ENCODE peak calls at places on chromosomes 2 and 18, in five cellular contexts. One of them, this sample, is unnamed.

GRCh38 chr2:237861875-237862527 is 2.6 kb downstream of the RAMP1 start:
- DNase-seq in NT2/D1: no peak
- DNase-seq in psoas muscle: no peak
- DNase-seq in GM23248: peak
- DNase-seq in heart right ventricle: no peak
- DNase-seq in this sample: no peak

GRCh38 chr2:159094173-159094737 is 125.8 kb downstream of the TANC1 start:
- DNase-seq in NT2/D1: no peak
- DNase-seq in psoas muscle: no peak
- DNase-seq in GM23248: peak
- DNase-seq in heart right ventricle: peak
- DNase-seq in this sample: no peak

GRCh38 chr2:230128943-230129342 is 60.2 kb upstream of the SLC16A14 start:
- DNase-seq in NT2/D1: no peak
- DNase-seq in psoas muscle: no peak
- DNase-seq in GM23248: peak
- DNase-seq in heart right ventricle: no peak
- DNase-seq in this sample: no peak

GRCh38 chr2:101197215-101197745 is 46.1 kb upstream of the TBC1D8 start:
- DNase-seq in NT2/D1: no peak
- DNase-seq in psoas muscle: no peak
- DNase-seq in GM23248: peak
- DNase-seq in heart right ventricle: no peak
- DNase-seq in this sample: no peak

GRCh38 chr2:27184115-27184514 is 27.7 kb upstream of the ATRAID start:
- DNase-seq in NT2/D1: no peak
- DNase-seq in psoas muscle: no peak
- DNase-seq in GM23248: peak
- DNase-seq in heart right ventricle: no peak
- DNase-seq in this sample: no peak

GRCh38 chr2:168518555-168519066 is 62.5 kb downstream of the CERS6 start:
- DNase-seq in NT2/D1: peak
- DNase-seq in psoas muscle: no peak
- DNase-seq in GM23248: peak
- DNase-seq in heart right ventricle: no peak
- DNase-seq in this sample: peak

GRCh38 chr2:134745023-134745422 is 26.2 kb upstream of the TMEM163 start:
- DNase-seq in NT2/D1: no peak
- DNase-seq in psoas muscle: no peak
- DNase-seq in GM23248: no peak
- DNase-seq in heart right ventricle: no peak
- DNase-seq in this sample: no peak

GRCh38 chr2:8679827-8680731 is 1.8 kb upstream of the ID2 start:
- DNase-seq in NT2/D1: no peak
- DNase-seq in psoas muscle: no peak
- DNase-seq in GM23248: peak
- DNase-seq in heart right ventricle: peak
- DNase-seq in this sample: no peak

GRCh38 chr18:51301376-51301775 is 103.9 kb upstream of the MEX3C start:
- DNase-seq in NT2/D1: no peak
- DNase-seq in psoas muscle: no peak
- DNase-seq in GM23248: no peak
- DNase-seq in heart right ventricle: no peak
- DNase-seq in this sample: no peak

GRCh38 chr2:127143851-127144782 is 37.2 kb upstream of the BIN1 start:
- DNase-seq in NT2/D1: no peak
- DNase-seq in psoas muscle: no peak
- DNase-seq in GM23248: peak
- DNase-seq in heart right ventricle: no peak
- DNase-seq in this sample: peak

GRCh38 chr2:100529900-100530299 is 32.9 kb upstream of the PDCL3 start:
- DNase-seq in NT2/D1: no peak
- DNase-seq in psoas muscle: no peak
- DNase-seq in GM23248: peak
- DNase-seq in heart right ventricle: no peak
- DNase-seq in this sample: peak

GRCh38 chr18:74702951-74703350 is 105.3 kb downstream of the ZNF407 start:
- DNase-seq in NT2/D1: no peak
- DNase-seq in psoas muscle: no peak
- DNase-seq in GM23248: no peak
- DNase-seq in heart right ventricle: no peak
- DNase-seq in this sample: peak

GRCh38 chr2:48334180-48334579 is 195.8 kb upstream of the STON1 start:
- DNase-seq in NT2/D1: no peak
- DNase-seq in psoas muscle: no peak
- DNase-seq in GM23248: no peak
- DNase-seq in heart right ventricle: no peak
- DNase-seq in this sample: no peak

GRCh38 chr2:8827729-8828128 is 9.7 kb downstream of the KIDINS220 start:
- DNase-seq in NT2/D1: no peak
- DNase-seq in psoas muscle: no peak
- DNase-seq in GM23248: no peak
- DNase-seq in heart right ventricle: no peak
- DNase-seq in this sample: no peak

GRCh38 chr2:168231609-168232241 is 15.7 kb downstream of the STK39 start:
- DNase-seq in NT2/D1: no peak
- DNase-seq in psoas muscle: no peak
- DNase-seq in GM23248: no peak
- DNase-seq in heart right ventricle: peak
- DNase-seq in this sample: no peak

GRCh38 chr2:131584380-131584779 is 56.7 kb downstream of the CCDC74A start:
- DNase-seq in NT2/D1: no peak
- DNase-seq in psoas muscle: no peak
- DNase-seq in GM23248: no peak
- DNase-seq in heart right ventricle: no peak
- DNase-seq in this sample: no peak

GRCh38 chr18:76580288-76580962 is 85.4 kb upstream of the ZNF516 start:
- DNase-seq in NT2/D1: no peak
- DNase-seq in psoas muscle: no peak
- DNase-seq in GM23248: no peak
- DNase-seq in heart right ventricle: no peak
- DNase-seq in this sample: no peak

GRCh38 chr18:70380915-70381896 is 92.4 kb downstream of the SOCS6 start:
- DNase-seq in NT2/D1: no peak
- DNase-seq in psoas muscle: no peak
- DNase-seq in GM23248: no peak
- DNase-seq in heart right ventricle: peak
- DNase-seq in this sample: no peak

GRCh38 chr2:144995482-144995881 is 475.6 kb upstream of the ZEB2 start:
- DNase-seq in NT2/D1: no peak
- DNase-seq in psoas muscle: no peak
- DNase-seq in GM23248: peak
- DNase-seq in heart right ventricle: no peak
- DNase-seq in this sample: no peak

GRCh38 chr2:25349397-25349796 is 7.7 kb upstream of the DNMT3A start:
- DNase-seq in NT2/D1: no peak
- DNase-seq in psoas muscle: peak
- DNase-seq in GM23248: peak
- DNase-seq in heart right ventricle: no peak
- DNase-seq in this sample: peak

GRCh38 chr2:119756837-119757236 is 2.9 kb upstream of the PTPN4 start:
- DNase-seq in NT2/D1: no peak
- DNase-seq in psoas muscle: peak
- DNase-seq in GM23248: peak
- DNase-seq in heart right ventricle: peak
- DNase-seq in this sample: peak

DNA sequence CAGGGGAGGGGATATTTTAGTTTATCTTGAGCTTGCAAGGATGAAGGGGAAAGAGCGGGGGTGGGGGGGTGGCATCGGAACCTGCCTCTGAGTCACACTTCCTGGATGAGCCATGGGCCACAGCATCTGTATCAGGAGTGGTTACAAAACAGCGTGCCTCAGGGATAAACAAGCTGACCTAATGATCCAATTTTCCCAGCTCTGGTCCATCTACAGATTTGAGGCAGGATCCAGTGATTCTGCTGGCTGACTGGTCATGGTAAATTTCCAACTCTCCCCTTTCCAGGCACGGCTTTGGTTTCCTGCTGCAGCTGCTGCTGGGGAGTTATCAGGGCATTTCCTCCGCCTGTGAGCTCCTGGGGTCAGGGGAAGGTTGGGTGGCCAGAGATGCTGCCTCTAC is 4.8 kb upstream of the HPCAL1 start:
- DNase-seq in NT2/D1: no peak
- DNase-seq in psoas muscle: peak
- DNase-seq in GM23248: peak
- DNase-seq in heart right ventricle: no peak
- DNase-seq in this sample: peak
- H3K4me3 ChIP-seq in NT2/D1: no peak
- H3K4me3 ChIP-seq in psoas muscle: no peak
- H3K4me3 ChIP-seq in GM23248: no peak
- H3K4me3 ChIP-seq in heart right ventricle: no peak
- H3K4me3 ChIP-seq in this sample: no peak

GRCh38 chr2:180461761-180462160 is 454.7 kb upstream of the CWC22 start:
- DNase-seq in NT2/D1: no peak
- DNase-seq in psoas muscle: no peak
- DNase-seq in GM23248: no peak
- DNase-seq in heart right ventricle: no peak
- DNase-seq in this sample: peak
- H3K4me3 ChIP-seq in NT2/D1: no peak
- H3K4me3 ChIP-seq in psoas muscle: no peak
- H3K4me3 ChIP-seq in GM23248: no peak
- H3K4me3 ChIP-seq in heart right ventricle: no peak
- H3K4me3 ChIP-seq in this sample: no peak

GRCh38 chr2:106124787-106125549 is 69.1 kb downstream of the UXS1 start:
- DNase-seq in NT2/D1: no peak
- DNase-seq in psoas muscle: no peak
- DNase-seq in GM23248: no peak
- DNase-seq in heart right ventricle: no peak
- DNase-seq in this sample: peak
- H3K4me3 ChIP-seq in NT2/D1: no peak
- H3K4me3 ChIP-seq in psoas muscle: no peak
- H3K4me3 ChIP-seq in GM23248: no peak
- H3K4me3 ChIP-seq in heart right ventricle: no peak
- H3K4me3 ChIP-seq in this sample: no peak

GRCh38 chr2:1744151-1744445 is 217 bp downstream of the PXDN start:
- DNase-seq in NT2/D1: no peak
- DNase-seq in psoas muscle: no peak
- DNase-seq in GM23248: no peak
- DNase-seq in heart right ventricle: peak
- DNase-seq in this sample: no peak
- H3K4me3 ChIP-seq in NT2/D1: peak
- H3K4me3 ChIP-seq in psoas muscle: peak
- H3K4me3 ChIP-seq in GM23248: peak
- H3K4me3 ChIP-seq in heart right ventricle: peak
- H3K4me3 ChIP-seq in this sample: peak

GRCh38 chr18:31101148-31102019 is 837 bp downstream of the DSC2 start:
- DNase-seq in NT2/D1: peak
- DNase-seq in psoas muscle: peak
- DNase-seq in GM23248: no peak
- DNase-seq in heart right ventricle: peak
- DNase-seq in this sample: no peak

GRCh38 chr18:31098878-31099277 is 3.3 kb downstream of the DSC2 start:
- DNase-seq in NT2/D1: no peak
- DNase-seq in psoas muscle: no peak
- DNase-seq in GM23248: no peak
- DNase-seq in heart right ventricle: no peak
- DNase-seq in this sample: no peak

GRCh38 chr18:31100598-31101147 is 1.5 kb downstream of the DSC2 start:
- DNase-seq in NT2/D1: peak
- DNase-seq in psoas muscle: peak
- DNase-seq in GM23248: no peak
- DNase-seq in heart right ventricle: peak
- DNase-seq in this sample: no peak

GRCh38 chr18:31097666-31098065 is 4.6 kb downstream of the DSC2 start:
- DNase-seq in NT2/D1: no peak
- DNase-seq in psoas muscle: no peak
- DNase-seq in GM23248: no peak
- DNase-seq in heart right ventricle: no peak
- DNase-seq in this sample: no peak

GRCh38 chr18:31099490-31100230 is 2.6 kb downstream of the DSC2 start:
- DNase-seq in NT2/D1: no peak
- DNase-seq in psoas muscle: no peak
- DNase-seq in GM23248: no peak
- DNase-seq in heart right ventricle: no peak
- DNase-seq in this sample: no peak
- H3K4me3 ChIP-seq in NT2/D1: no peak
- H3K4me3 ChIP-seq in psoas muscle: no peak
- H3K4me3 ChIP-seq in GM23248: no peak
- H3K4me3 ChIP-seq in heart right ventricle: peak
- H3K4me3 ChIP-seq in this sample: peak

GRCh38 chr2:181546086-181546485 is 88.9 kb downstream of the ITGA4 start:
- DNase-seq in NT2/D1: no peak
- DNase-seq in psoas muscle: no peak
- DNase-seq in GM23248: peak
- DNase-seq in heart right ventricle: no peak
- DNase-seq in this sample: peak
- H3K4me3 ChIP-seq in NT2/D1: no peak
- H3K4me3 ChIP-seq in psoas muscle: no peak
- H3K4me3 ChIP-seq in GM23248: no peak
- H3K4me3 ChIP-seq in heart right ventricle: no peak
- H3K4me3 ChIP-seq in this sample: no peak

GRCh38 chr2:107986278-107987217 is at the start of gene SLC5A7:
- DNase-seq in NT2/D1: no peak
- DNase-seq in psoas muscle: peak
- DNase-seq in GM23248: no peak
- DNase-seq in heart right ventricle: no peak
- DNase-seq in this sample: no peak
- H3K4me3 ChIP-seq in NT2/D1: peak
- H3K4me3 ChIP-seq in psoas muscle: no peak
- H3K4me3 ChIP-seq in GM23248: no peak
- H3K4me3 ChIP-seq in heart right ventricle: peak
- H3K4me3 ChIP-seq in this sample: no peak

GRCh38 chr2:24010477-24011277 is 792 bp downstream of the MFSD2B start:
- DNase-seq in NT2/D1: no peak
- DNase-seq in psoas muscle: no peak
- DNase-seq in GM23248: no peak
- DNase-seq in heart right ventricle: no peak
- DNase-seq in this sample: no peak
- H3K4me3 ChIP-seq in NT2/D1: no peak
- H3K4me3 ChIP-seq in psoas muscle: peak
- H3K4me3 ChIP-seq in GM23248: peak
- H3K4me3 ChIP-seq in heart right ventricle: peak
- H3K4me3 ChIP-seq in this sample: peak

This sample was measured in bronchial epithelial cell.